ENCODE peak calls at places on chromosome 2, in six cellular contexts. I is GM23338, L is GM23248, V is astrocyte, K is K562, H is HCT116. F is an unnamed sample.

GRCh38 chr2:1548910-1549673 is 135.8 kb downstream of the TPO start:
- DNase-seq in H (no peak), L (peak; percentile 13), K (no peak), V (no peak), I (no peak), F (no peak)

GRCh38 chr2:217609952-217610351 is 392.8 kb downstream of the TNS1 start:
- DNase-seq in K (no peak), H (no peak), I (no peak), V (no peak), L (no peak), F (no peak)

GRCh38 chr2:39741871-39742270 is 37.2 kb downstream of the THUMPD2 start:
- DNase-seq in I (no peak), L (peak; percentile 24), V (no peak), K (no peak), H (no peak), F (no peak)

GRCh38 chr2:226185613-226186211 is 613.9 kb downstream of the IRS1 start:
- DNase-seq in L (peak; percentile 90), V (peak; percentile 98), K (no peak), H (peak; percentile 84), I (no peak), F (no peak)

GRCh38 chr2:109649736-109650695 is 35.9 kb downstream of the SOWAHC start:
- DNase-seq in I (no peak), L (no peak), V (no peak), K (no peak), H (no peak), F (no peak)

GRCh38 chr2:145626301-145626700 is 1106.4 kb upstream of the ZEB2 start:
- DNase-seq in I (no peak), K (no peak), H (no peak), L (no peak), V (no peak), F (no peak)

GRCh38 chr2:185035906-185036305 is 437.6 kb downstream of the ZNF804A start:
- DNase-seq in H (no peak), I (no peak), K (no peak), V (no peak), L (no peak), F (no peak)

GRCh38 chr2:196066794-196067382 is 1.7 kb downstream of the DNAH7 start:
- DNase-seq in V (peak; percentile 14), K (peak; percentile 30), L (peak; percentile 65), I (peak; percentile 59), H (peak; percentile 19), F (no peak)

GRCh38 chr2:216858312-216858711 is 1.6 kb downstream of the TNP1 start:
- DNase-seq in K (no peak), H (no peak), L (peak; percentile 70), V (no peak), I (no peak), F (no peak)

GRCh38 chr2:228181098-228182019 is at the start of gene SPHKAP:
- DNase-seq in K (no peak), V (no peak), H (no peak), L (peak; percentile 26), I (peak; percentile 58), F (no peak)

GRCh38 chr2:234495801-234496441 is 960 bp downstream of the ARL4C start:
- DNase-seq in V (peak; percentile 20), K (no peak), L (peak; percentile 57), H (no peak), I (peak; percentile 33), F (peak; percentile 56)

GRCh38 chr2:149090706-149091105 is 52.2 kb downstream of the LYPD6B start:
- DNase-seq in V (peak; percentile 27), I (no peak), H (no peak), K (no peak), L (peak; percentile 49), F (no peak)

GRCh38 chr2:240642061-240642805 is 17.0 kb downstream of the GPR35 start:
- DNase-seq in L (no peak), V (no peak), I (no peak), H (no peak), K (no peak), F (no peak)

GRCh38 chr2:31125918-31126695 is 12.1 kb downstream of the GALNT14 start:
- DNase-seq in K (no peak), I (no peak), H (no peak), V (no peak), L (peak; percentile 27), F (no peak)

GRCh38 chr2:223734346-223734745 is 103.0 kb downstream of the AP1S3 start:
- DNase-seq in V (no peak), L (no peak), I (no peak), K (no peak), H (no peak), F (no peak)

GRCh38 chr2:26979761-26980160 is 9.3 kb downstream of the MAPRE3 start:
- DNase-seq in V (peak; percentile 61), K (no peak), H (no peak), L (peak; percentile 61), I (no peak), F (no peak)

GRCh38 chr2:263774-264492 is at the start of gene SH3YL1:
- DNase-seq in H (peak; percentile 16), I (peak; percentile 65), V (peak; percentile 51), K (no peak), L (peak; percentile 56), F (no peak)

GRCh38 chr2:218995561-218995960 is 2.3 kb upstream of the CRYBA2 start:
- DNase-seq in K (no peak), L (no peak), V (no peak), I (no peak), H (no peak), F (no peak)

GRCh38 chr2:240963376-240964220 is 34.8 kb upstream of the SNED1 start:
- DNase-seq in I (no peak), K (no peak), L (no peak), H (no peak), V (no peak), F (no peak)

GRCh38 chr2:37471104-37471503 is 126.7 kb downstream of the QPCT start:
- DNase-seq in L (no peak), V (no peak), I (no peak), K (no peak), H (no peak), F (no peak)
- H3K27ac ChIP-seq in L (no peak overlapping the region), V (no peak overlapping the region), I (no peak overlapping the region), K (no peak overlapping the region), H (no peak overlapping the region), F (no peak overlapping the region)

GRCh38 chr2:200447139-200447855 is 62.6 kb downstream of the KCTD18 start:
- DNase-seq in V (peak; percentile 16), K (no peak), L (peak; percentile 41), H (no peak), I (no peak), F (no peak)
- TF ChIP-seq EZH2 in V (no peak), K (no peak), L (no peak), H (no peak), I (no peak), F (no peak)

DNA sequence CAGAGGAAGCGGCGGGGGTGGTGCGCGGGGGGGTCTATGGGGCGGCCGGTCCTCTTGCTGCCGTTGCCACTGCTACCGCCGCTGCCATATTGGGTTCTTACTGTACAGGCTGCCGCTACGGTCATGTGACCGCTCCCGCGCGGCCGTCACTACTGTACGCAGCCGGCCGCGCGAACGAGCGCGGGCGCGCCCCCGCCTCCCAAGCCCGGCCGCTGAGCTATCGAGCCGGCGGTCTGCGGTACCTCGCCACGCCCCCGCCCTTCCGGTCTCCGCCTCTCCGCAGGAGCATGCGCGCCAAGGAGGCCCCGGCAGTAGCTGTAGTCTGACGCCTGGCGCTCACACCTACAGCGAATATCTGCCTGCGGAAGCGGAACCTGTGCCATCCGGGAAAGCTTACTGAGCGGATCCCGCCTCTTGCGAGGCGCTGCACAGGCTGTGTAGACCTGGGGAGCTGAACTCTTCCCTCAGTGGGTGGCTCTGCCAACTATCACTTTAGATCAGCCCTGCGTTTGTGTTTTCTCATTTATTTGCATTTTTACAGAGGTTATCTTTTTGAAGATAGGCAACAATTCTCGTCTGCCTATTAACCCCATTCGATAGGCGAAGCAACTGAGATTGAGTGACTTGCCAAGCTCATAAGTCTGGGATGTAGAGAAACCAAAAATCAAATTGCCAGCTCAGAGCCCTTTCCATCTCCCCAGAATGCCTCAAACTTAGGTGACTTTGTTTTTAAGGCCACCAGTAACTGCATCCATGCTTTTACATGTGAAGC is at the start of gene ASXL2:
- DNase-seq in K (peak; percentile 98), H (peak; percentile 93), L (peak; percentile 100), V (peak; percentile 93), I (peak; percentile 99), F (peak; percentile 99)
- H3K4me2 ChIP-seq in K (peak within 1 kb of the TSS; percentile 90), H (peak within 1 kb of the TSS; percentile 87), L (peak within 1 kb of the TSS; percentile 92), V (peak within 1 kb of the TSS; percentile 99), I (peak within 1 kb of the TSS; percentile 85), F (peak within 1 kb of the TSS; percentile 81)

DNA sequence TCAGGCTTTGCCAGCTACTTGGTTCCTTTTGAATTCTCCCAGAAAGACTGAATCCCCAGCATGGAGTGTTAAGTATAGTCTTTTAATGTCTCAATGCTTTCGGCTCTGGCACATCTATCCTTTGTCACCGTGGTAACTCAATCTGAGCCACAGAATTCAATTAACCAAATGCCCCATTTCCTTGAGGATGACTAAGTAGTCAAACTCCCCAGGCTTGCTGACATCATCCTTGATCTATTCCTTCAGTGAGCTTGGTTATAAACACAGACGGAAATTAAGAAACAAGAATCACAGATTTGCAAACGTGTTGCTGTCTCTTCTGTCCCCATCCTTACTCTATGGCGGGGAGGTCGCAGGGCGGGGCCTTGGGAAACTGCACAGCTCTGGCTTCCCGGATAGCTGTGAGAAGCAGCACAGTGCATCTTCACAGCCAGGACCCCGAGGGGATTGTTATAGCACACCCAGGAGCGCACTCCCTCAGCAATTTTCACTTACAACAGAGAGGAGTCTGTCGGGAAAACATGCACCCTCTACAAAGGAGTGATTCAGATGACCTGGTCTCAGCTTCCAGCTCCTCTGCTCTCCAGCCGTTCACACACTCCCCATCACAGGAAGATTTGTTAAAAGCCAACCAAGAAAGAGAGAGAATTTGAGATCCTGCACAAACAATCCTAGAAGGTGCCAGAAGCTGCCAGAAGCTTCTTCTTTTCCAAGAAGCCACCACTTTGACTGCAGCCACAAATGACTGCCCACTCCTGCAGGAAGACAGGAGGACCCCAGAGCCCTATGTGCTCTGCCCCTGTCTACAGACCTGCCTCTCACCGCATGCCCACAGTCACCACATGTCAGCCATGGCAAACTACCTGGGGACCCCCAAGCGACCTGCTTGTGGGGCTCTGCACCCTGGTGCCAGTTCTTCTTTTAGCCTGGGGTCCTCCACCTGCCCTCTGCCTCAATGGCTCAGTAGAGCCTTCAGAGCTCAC is 44.9 kb upstream of the YWHAQ start:
- DNase-seq in I (peak; percentile 18), K (no peak), H (no peak), V (peak; percentile 97), L (peak; percentile 97), F (no peak)
- H3K27ac ChIP-seq in I (no peak overlapping the region), K (no peak overlapping the region), H (no peak overlapping the region), V (peak overlapping the region; percentile 88), L (peak overlapping the region; percentile 93), F (no peak overlapping the region)

GRCh38 chr2:47250576-47251403 is 95.7 kb upstream of the STPG4 start:
- DNase-seq in H (no peak), L (no peak), I (no peak), V (no peak), K (peak; percentile 46), F (no peak)

GRCh38 chr2:47249931-47250330 is 94.8 kb upstream of the STPG4 start:
- DNase-seq in L (no peak), K (no peak), V (no peak), H (no peak), I (no peak), F (no peak)

GRCh38 chr2:47249427-47249826 is 94.3 kb upstream of the STPG4 start:
- DNase-seq in K (no peak), V (no peak), L (peak; percentile 60), H (no peak), I (no peak), F (no peak)

GRCh38 chr2:47243596-47244323 is 88.7 kb upstream of the STPG4 start:
- DNase-seq in H (no peak), V (no peak), L (no peak), K (no peak), I (no peak), F (no peak)

GRCh38 chr2:47246646-47247045 is 91.5 kb upstream of the STPG4 start:
- DNase-seq in H (no peak), I (no peak), K (no peak), L (no peak), V (no peak), F (no peak)
- TF ChIP-seq EZH2 in H (no peak), I (no peak), K (no peak), L (no peak), V (no peak), F (no peak)